ENCODE peak calls at places on chromosomes 16 and 17, in six cellular contexts. One of them, this sample, is unnamed.

GRCh38 chr17:47621293-47622178 is 28.2 kb upstream of the KPNB1 start:
- DNase-seq in AG09319: peak; percentile 30
- DNase-seq in lower lobe of right lung: no peak
- DNase-seq in CD14-positive monocyte: no peak
- DNase-seq in coronary artery: no peak
- DNase-seq in mesothelial cell of epicardium: peak; percentile 40
- DNase-seq in this sample: peak; percentile 87

GRCh38 chr17:82325286-82326180 is 8.0 kb downstream of the SECTM1 start:
- DNase-seq in CD14-positive monocyte: no peak
- DNase-seq in coronary artery: no peak
- DNase-seq in lower lobe of right lung: no peak
- DNase-seq in mesothelial cell of epicardium: no peak
- DNase-seq in AG09319: no peak
- DNase-seq in this sample: no peak

GRCh38 chr16:75420987-75421819 is 12.1 kb downstream of the CFDP1 start:
- DNase-seq in CD14-positive monocyte: no peak
- DNase-seq in AG09319: no peak
- DNase-seq in coronary artery: no peak
- DNase-seq in lower lobe of right lung: peak; percentile 84
- DNase-seq in mesothelial cell of epicardium: peak; percentile 75
- DNase-seq in this sample: no peak

GRCh38 chr16:15950167-15950854 is 895 bp downstream of the ABCC1 start:
- DNase-seq in CD14-positive monocyte: no peak
- DNase-seq in mesothelial cell of epicardium: peak; percentile 41
- DNase-seq in lower lobe of right lung: no peak
- DNase-seq in AG09319: no peak
- DNase-seq in coronary artery: no peak
- DNase-seq in this sample: no peak

GRCh38 chr17:77451894-77452852 is 311.4 kb downstream of the SEC14L1 start:
- DNase-seq in AG09319: no peak
- DNase-seq in CD14-positive monocyte: no peak
- DNase-seq in coronary artery: peak; percentile 88
- DNase-seq in mesothelial cell of epicardium: peak; percentile 79
- DNase-seq in lower lobe of right lung: no peak
- DNase-seq in this sample: no peak

GRCh38 chr16:61900482-61900881 is 135.8 kb downstream of the CDH8 start:
- DNase-seq in mesothelial cell of epicardium: no peak
- DNase-seq in coronary artery: no peak
- DNase-seq in CD14-positive monocyte: no peak
- DNase-seq in AG09319: no peak
- DNase-seq in lower lobe of right lung: no peak
- DNase-seq in this sample: no peak

GRCh38 chr17:45316271-45317112 is at the start of gene MAP3K14:
- DNase-seq in coronary artery: peak; percentile 85
- DNase-seq in CD14-positive monocyte: peak; percentile 73
- DNase-seq in AG09319: no peak
- DNase-seq in lower lobe of right lung: peak; percentile 90
- DNase-seq in mesothelial cell of epicardium: peak; percentile 79
- DNase-seq in this sample: peak; percentile 92

GRCh38 chr16:57649846-57650245 is 18.3 kb upstream of the ADGRG3 start:
- DNase-seq in AG09319: no peak
- DNase-seq in lower lobe of right lung: no peak
- DNase-seq in CD14-positive monocyte: no peak
- DNase-seq in mesothelial cell of epicardium: no peak
- DNase-seq in coronary artery: no peak
- DNase-seq in this sample: no peak

GRCh38 chr17:7587420-7587786 is 2.5 kb downstream of the SOX15 start:
- DNase-seq in AG09319: peak; percentile 75
- DNase-seq in lower lobe of right lung: no peak
- DNase-seq in CD14-positive monocyte: no peak
- DNase-seq in mesothelial cell of epicardium: no peak
- DNase-seq in coronary artery: no peak
- DNase-seq in this sample: no peak

GRCh38 chr16:15041260-15042011 is 14.4 kb downstream of the NTAN1 start:
- DNase-seq in CD14-positive monocyte: no peak
- DNase-seq in coronary artery: peak; percentile 87
- DNase-seq in lower lobe of right lung: peak; percentile 81
- DNase-seq in mesothelial cell of epicardium: no peak
- DNase-seq in AG09319: peak; percentile 35
- DNase-seq in this sample: no peak

GRCh38 chr16:71929048-71929447 is 33.7 kb downstream of the IST1 start:
- DNase-seq in CD14-positive monocyte: no peak
- DNase-seq in AG09319: peak; percentile 28
- DNase-seq in lower lobe of right lung: no peak
- DNase-seq in coronary artery: no peak
- DNase-seq in mesothelial cell of epicardium: no peak
- DNase-seq in this sample: no peak

GRCh38 chr16:35184356-35184870 is 1725.0 kb downstream of the TP53TG3F start:
- DNase-seq in coronary artery: peak; percentile 58
- DNase-seq in AG09319: no peak
- DNase-seq in CD14-positive monocyte: no peak
- DNase-seq in lower lobe of right lung: no peak
- DNase-seq in mesothelial cell of epicardium: no peak
- DNase-seq in this sample: no peak

GRCh38 chr17:82120148-82120547 is 22.1 kb upstream of the FASN start:
- DNase-seq in mesothelial cell of epicardium: no peak
- DNase-seq in lower lobe of right lung: no peak
- DNase-seq in CD14-positive monocyte: no peak
- DNase-seq in coronary artery: no peak
- DNase-seq in AG09319: no peak
- DNase-seq in this sample: no peak

GRCh38 chr16:30802971-30803370 is 16.0 kb upstream of the ZNF629 start:
- DNase-seq in AG09319: no peak
- DNase-seq in mesothelial cell of epicardium: no peak
- DNase-seq in CD14-positive monocyte: no peak
- DNase-seq in lower lobe of right lung: no peak
- DNase-seq in coronary artery: no peak
- DNase-seq in this sample: no peak

GRCh38 chr17:66753126-66753920 is 81.6 kb upstream of the CACNG5 start:
- DNase-seq in coronary artery: no peak
- DNase-seq in CD14-positive monocyte: no peak
- DNase-seq in AG09319: no peak
- DNase-seq in lower lobe of right lung: no peak
- DNase-seq in mesothelial cell of epicardium: no peak
- DNase-seq in this sample: no peak

GRCh38 chr17:70239391-70239826 is 70.1 kb downstream of the KCNJ2 start:
- DNase-seq in lower lobe of right lung: no peak
- DNase-seq in CD14-positive monocyte: no peak
- DNase-seq in AG09319: no peak
- DNase-seq in mesothelial cell of epicardium: no peak
- DNase-seq in coronary artery: no peak
- DNase-seq in this sample: no peak

GRCh38 chr16:3025032-3026002 is 1.5 kb downstream of the THOC6 start:
- DNase-seq in AG09319: no peak
- DNase-seq in coronary artery: no peak
- DNase-seq in mesothelial cell of epicardium: no peak
- DNase-seq in CD14-positive monocyte: peak; percentile 22
- DNase-seq in lower lobe of right lung: no peak
- DNase-seq in this sample: no peak

GRCh38 chr17:2172447-2172938 is 117.6 kb downstream of the HIC1 start:
- DNase-seq in lower lobe of right lung: no peak
- DNase-seq in AG09319: no peak
- DNase-seq in mesothelial cell of epicardium: no peak
- DNase-seq in coronary artery: no peak
- DNase-seq in CD14-positive monocyte: no peak
- DNase-seq in this sample: no peak

GRCh38 chr17:59914274-59914854 is 21.4 kb downstream of the RPS6KB1 start:
- DNase-seq in CD14-positive monocyte: no peak
- DNase-seq in coronary artery: no peak
- DNase-seq in lower lobe of right lung: no peak
- DNase-seq in mesothelial cell of epicardium: no peak
- DNase-seq in AG09319: peak; percentile 40
- DNase-seq in this sample: no peak

GRCh38 chr17:28616281-28616680 is 2.3 kb upstream of the RSKR start:
- DNase-seq in CD14-positive monocyte: no peak
- DNase-seq in lower lobe of right lung: no peak
- DNase-seq in AG09319: no peak
- DNase-seq in mesothelial cell of epicardium: no peak
- DNase-seq in coronary artery: peak; percentile 50
- DNase-seq in this sample: no peak

GRCh38 chr17:71917715-71918114 is 203.1 kb upstream of the SOX9 start:
- DNase-seq in lower lobe of right lung: no peak
- DNase-seq in AG09319: no peak
- DNase-seq in mesothelial cell of epicardium: no peak
- DNase-seq in coronary artery: no peak
- DNase-seq in CD14-positive monocyte: no peak
- DNase-seq in this sample: no peak

GRCh38 chr16:17038415-17038814 is 432.3 kb downstream of the XYLT1 start:
- DNase-seq in CD14-positive monocyte: no peak
- DNase-seq in AG09319: no peak
- DNase-seq in lower lobe of right lung: no peak
- DNase-seq in coronary artery: no peak
- DNase-seq in mesothelial cell of epicardium: no peak
- DNase-seq in this sample: no peak

GRCh38 chr17:55518549-55518948 is 7.3 kb upstream of the SMIM36 start:
- DNase-seq in coronary artery: no peak
- DNase-seq in AG09319: no peak
- DNase-seq in lower lobe of right lung: no peak
- DNase-seq in CD14-positive monocyte: no peak
- DNase-seq in mesothelial cell of epicardium: no peak
- DNase-seq in this sample: no peak

GRCh38 chr16:12458051-12458450 is 345.6 kb downstream of the CPPED1 start:
- DNase-seq in AG09319: no peak
- DNase-seq in mesothelial cell of epicardium: no peak
- DNase-seq in CD14-positive monocyte: no peak
- DNase-seq in lower lobe of right lung: no peak
- DNase-seq in coronary artery: no peak
- DNase-seq in this sample: no peak

GRCh38 chr16:74666425-74667214 is at the start of gene RFWD3:
- DNase-seq in mesothelial cell of epicardium: peak; percentile 94
- DNase-seq in lower lobe of right lung: peak; percentile 96
- DNase-seq in CD14-positive monocyte: peak; percentile 98
- DNase-seq in coronary artery: peak; percentile 98
- DNase-seq in AG09319: peak; percentile 98
- DNase-seq in this sample: peak; percentile 98

GRCh38 chr16:50683689-50684374 is 2.7 kb upstream of the SNX20 start:
- DNase-seq in mesothelial cell of epicardium: no peak
- DNase-seq in coronary artery: no peak
- DNase-seq in CD14-positive monocyte: peak; percentile 85
- DNase-seq in AG09319: no peak
- DNase-seq in lower lobe of right lung: no peak
- DNase-seq in this sample: no peak

GRCh38 chr16:47507701-47508100 is 46.6 kb downstream of the PHKB start:
- DNase-seq in mesothelial cell of epicardium: no peak
- DNase-seq in coronary artery: no peak
- DNase-seq in CD14-positive monocyte: no peak
- DNase-seq in lower lobe of right lung: no peak
- DNase-seq in AG09319: no peak
- DNase-seq in this sample: no peak

GRCh38 chr17:16971458-16972338 is at the start of gene TNFRSF13B:
- DNase-seq in lower lobe of right lung: no peak
- DNase-seq in AG09319: no peak
- DNase-seq in mesothelial cell of epicardium: no peak
- DNase-seq in coronary artery: no peak
- DNase-seq in CD14-positive monocyte: no peak
- DNase-seq in this sample: peak; percentile 75

GRCh38 chr16:50467943-50468748 is 80.0 kb upstream of the NKD1 start:
- DNase-seq in lower lobe of right lung: no peak
- DNase-seq in coronary artery: no peak
- DNase-seq in AG09319: no peak
- DNase-seq in mesothelial cell of epicardium: peak; percentile 55
- DNase-seq in CD14-positive monocyte: no peak
- DNase-seq in this sample: no peak

GRCh38 chr17:79925242-79925957 is 86.2 kb upstream of the CBX4 start:
- DNase-seq in coronary artery: no peak
- DNase-seq in lower lobe of right lung: peak; percentile 88
- DNase-seq in mesothelial cell of epicardium: no peak
- DNase-seq in CD14-positive monocyte: no peak
- DNase-seq in AG09319: peak; percentile 23
- DNase-seq in this sample: peak; percentile 90
- TF ChIP-seq CTCF in coronary artery: no peak
- TF ChIP-seq CTCF in lower lobe of right lung: no peak
- TF ChIP-seq CTCF in mesothelial cell of epicardium: no peak
- TF ChIP-seq CTCF in CD14-positive monocyte: no peak
- TF ChIP-seq CTCF in AG09319: peak; percentile 17
- TF ChIP-seq CTCF in this sample: peak; percentile 48

GRCh38 chr17:40418428-40418706 is 671 bp upstream of the TOP2A start:
- DNase-seq in lower lobe of right lung: no peak
- DNase-seq in CD14-positive monocyte: no peak
- DNase-seq in mesothelial cell of epicardium: no peak
- DNase-seq in coronary artery: no peak
- DNase-seq in AG09319: no peak
- DNase-seq in this sample: no peak

GRCh38 chr17:40416671-40417070 is 1.0 kb downstream of the TOP2A start:
- DNase-seq in lower lobe of right lung: no peak
- DNase-seq in AG09319: no peak
- DNase-seq in CD14-positive monocyte: no peak
- DNase-seq in mesothelial cell of epicardium: no peak
- DNase-seq in coronary artery: no peak
- DNase-seq in this sample: no peak

GRCh38 chr17:40417609-40418427 is at the start of gene TOP2A:
- DNase-seq in coronary artery: peak; percentile 98
- DNase-seq in lower lobe of right lung: peak; percentile 89
- DNase-seq in AG09319: peak; percentile 100
- DNase-seq in mesothelial cell of epicardium: peak; percentile 98
- DNase-seq in CD14-positive monocyte: peak; percentile 97
- DNase-seq in this sample: peak; percentile 99

GRCh38 chr17:40415390-40415789 is 2.3 kb downstream of the TOP2A start:
- DNase-seq in CD14-positive monocyte: no peak
- DNase-seq in mesothelial cell of epicardium: no peak
- DNase-seq in coronary artery: no peak
- DNase-seq in AG09319: peak; percentile 30
- DNase-seq in lower lobe of right lung: no peak
- DNase-seq in this sample: no peak

GRCh38 chr17:40417258-40417608 is 463 bp downstream of the TOP2A start:
- DNase-seq in CD14-positive monocyte: no peak
- DNase-seq in AG09319: no peak
- DNase-seq in coronary artery: no peak
- DNase-seq in lower lobe of right lung: no peak
- DNase-seq in mesothelial cell of epicardium: peak; percentile 46
- DNase-seq in this sample: no peak
- TF ChIP-seq CTCF in CD14-positive monocyte: no peak
- TF ChIP-seq CTCF in AG09319: no peak
- TF ChIP-seq CTCF in coronary artery: no peak
- TF ChIP-seq CTCF in lower lobe of right lung: no peak
- TF ChIP-seq CTCF in mesothelial cell of epicardium: no peak
- TF ChIP-seq CTCF in this sample: peak; percentile 11

GRCh38 chr17:10772425-10773380 is 31.2 kb downstream of the TMEM238L start:
- DNase-seq in coronary artery: no peak
- DNase-seq in AG09319: no peak
- DNase-seq in mesothelial cell of epicardium: no peak
- DNase-seq in CD14-positive monocyte: peak; percentile 50
- DNase-seq in lower lobe of right lung: no peak
- DNase-seq in this sample: no peak
- TF ChIP-seq CTCF in coronary artery: no peak
- TF ChIP-seq CTCF in AG09319: peak; percentile 42
- TF ChIP-seq CTCF in mesothelial cell of epicardium: peak; percentile 88
- TF ChIP-seq CTCF in CD14-positive monocyte: peak; percentile 98
- TF ChIP-seq CTCF in lower lobe of right lung: peak; percentile 57
- TF ChIP-seq CTCF in this sample: peak; percentile 48

GRCh38 chr16:83603981-83604570 is 203.7 kb upstream of the HSBP1 start:
- DNase-seq in coronary artery: no peak
- DNase-seq in lower lobe of right lung: no peak
- DNase-seq in AG09319: no peak
- DNase-seq in mesothelial cell of epicardium: peak; percentile 14
- DNase-seq in CD14-positive monocyte: no peak
- DNase-seq in this sample: peak; percentile 36

GRCh38 chr16:83602797-83603735 is 204.7 kb upstream of the HSBP1 start:
- DNase-seq in AG09319: no peak
- DNase-seq in coronary artery: no peak
- DNase-seq in mesothelial cell of epicardium: peak; percentile 13
- DNase-seq in CD14-positive monocyte: no peak
- DNase-seq in lower lobe of right lung: no peak
- DNase-seq in this sample: peak; percentile 32

GRCh38 chr16:83599789-83600462 is 207.9 kb upstream of the HSBP1 start:
- DNase-seq in mesothelial cell of epicardium: no peak
- DNase-seq in coronary artery: no peak
- DNase-seq in AG09319: no peak
- DNase-seq in CD14-positive monocyte: no peak
- DNase-seq in lower lobe of right lung: no peak
- DNase-seq in this sample: peak; percentile 77
- TF ChIP-seq CTCF in mesothelial cell of epicardium: no peak
- TF ChIP-seq CTCF in coronary artery: no peak
- TF ChIP-seq CTCF in AG09319: no peak
- TF ChIP-seq CTCF in CD14-positive monocyte: no peak
- TF ChIP-seq CTCF in lower lobe of right lung: no peak
- TF ChIP-seq CTCF in this sample: no peak

This sample was measured in osteocyte.